ENCODE peak calls at places on chromosomes 16 and 17, in four cellular contexts. One of them, this sample, is unnamed.

GRCh38 chr17:36937961-36938565 is 788 bp downstream of the LHX1 start:
- DNase-seq in psoas muscle: peak
- DNase-seq in left lung: no peak
- DNase-seq in cardiac muscle cell: peak
- DNase-seq in this sample: peak

GRCh38 chr16:83403751-83404150 is 404.0 kb upstream of the HSBP1 start:
- DNase-seq in left lung: no peak
- DNase-seq in psoas muscle: no peak
- DNase-seq in cardiac muscle cell: peak
- DNase-seq in this sample: no peak

GRCh38 chr17:76232342-76232741 is 8.0 kb downstream of the RNF157 start:
- DNase-seq in left lung: no peak
- DNase-seq in cardiac muscle cell: no peak
- DNase-seq in psoas muscle: no peak
- DNase-seq in this sample: no peak

GRCh38 chr17:927611-928461 is 51.7 kb downstream of the NXN start:
- DNase-seq in cardiac muscle cell: peak
- DNase-seq in left lung: peak
- DNase-seq in psoas muscle: no peak
- DNase-seq in this sample: no peak

GRCh38 chr17:80082403-80083135 is 18.8 kb upstream of the GAA start:
- DNase-seq in psoas muscle: peak
- DNase-seq in cardiac muscle cell: peak
- DNase-seq in left lung: peak
- DNase-seq in this sample: peak

GRCh38 chr17:76710863-76711611 is at the start of gene MXRA7:
- DNase-seq in left lung: peak
- DNase-seq in cardiac muscle cell: peak
- DNase-seq in psoas muscle: peak
- DNase-seq in this sample: peak

GRCh38 chr17:12964840-12965239 is 53.0 kb downstream of the ELAC2 start:
- DNase-seq in cardiac muscle cell: no peak
- DNase-seq in psoas muscle: no peak
- DNase-seq in left lung: no peak
- DNase-seq in this sample: no peak

GRCh38 chr17:76432712-76433336 is 20.1 kb downstream of the UBE2O start:
- DNase-seq in left lung: no peak
- DNase-seq in psoas muscle: no peak
- DNase-seq in cardiac muscle cell: no peak
- DNase-seq in this sample: no peak

GRCh38 chr17:37432671-37433070 is 26.0 kb downstream of the TADA2A start:
- DNase-seq in cardiac muscle cell: no peak
- DNase-seq in left lung: no peak
- DNase-seq in psoas muscle: no peak
- DNase-seq in this sample: no peak

GRCh38 chr16:51573191-51573590 is 422.1 kb upstream of the SALL1 start:
- DNase-seq in left lung: no peak
- DNase-seq in psoas muscle: no peak
- DNase-seq in cardiac muscle cell: no peak
- DNase-seq in this sample: no peak

GRCh38 chr16:57754354-57755060 is 18.9 kb downstream of the KATNB1 start:
- DNase-seq in left lung: peak
- DNase-seq in cardiac muscle cell: no peak
- DNase-seq in psoas muscle: peak
- DNase-seq in this sample: no peak

GRCh38 chr16:84547539-84548058 is 43.1 kb upstream of the MEAK7 start:
- DNase-seq in psoas muscle: peak
- DNase-seq in left lung: no peak
- DNase-seq in cardiac muscle cell: no peak
- DNase-seq in this sample: no peak

GRCh38 chr16:12188674-12189249 is 212.2 kb downstream of the SNX29 start:
- DNase-seq in cardiac muscle cell: no peak
- DNase-seq in left lung: no peak
- DNase-seq in psoas muscle: no peak
- DNase-seq in this sample: no peak

GRCh38 chr16:87780385-87780989 is 14.7 kb upstream of the KLHDC4 start:
- DNase-seq in psoas muscle: no peak
- DNase-seq in left lung: no peak
- DNase-seq in cardiac muscle cell: peak
- DNase-seq in this sample: peak

GRCh38 chr17:16977932-16978331 is 6.0 kb upstream of the TNFRSF13B start:
- DNase-seq in cardiac muscle cell: peak
- DNase-seq in psoas muscle: no peak
- DNase-seq in left lung: no peak
- DNase-seq in this sample: no peak

GRCh38 chr16:57045694-57046381 is 46.5 kb upstream of the CPNE2 start:
- DNase-seq in cardiac muscle cell: peak
- DNase-seq in psoas muscle: peak
- DNase-seq in left lung: no peak
- DNase-seq in this sample: peak

GRCh38 chr17:61400058-61400785 is 579 bp downstream of the TBX2 start:
- DNase-seq in psoas muscle: no peak
- DNase-seq in left lung: no peak
- DNase-seq in cardiac muscle cell: peak
- DNase-seq in this sample: no peak

GRCh38 chr16:50603206-50604064 is 55.2 kb downstream of the NKD1 start:
- DNase-seq in cardiac muscle cell: peak
- DNase-seq in psoas muscle: no peak
- DNase-seq in left lung: no peak
- DNase-seq in this sample: no peak

GRCh38 chr16:57383276-57384247 is 11.3 kb downstream of the CX3CL1 start:
- DNase-seq in psoas muscle: no peak
- DNase-seq in cardiac muscle cell: peak
- DNase-seq in left lung: no peak
- DNase-seq in this sample: no peak

GRCh38 chr17:44170499-44171201 is at the start of gene ASB16:
- DNase-seq in left lung: peak
- DNase-seq in psoas muscle: peak
- DNase-seq in cardiac muscle cell: no peak
- DNase-seq in this sample: no peak

GRCh38 chr17:81030726-81031570 is 4.0 kb upstream of the BAIAP2 start:
- DNase-seq in psoas muscle: peak
- DNase-seq in cardiac muscle cell: peak
- DNase-seq in left lung: peak
- DNase-seq in this sample: no peak

GRCh38 chr17:77245162-77245926 is 104.6 kb downstream of the SEC14L1 start:
- DNase-seq in cardiac muscle cell: no peak
- DNase-seq in psoas muscle: no peak
- DNase-seq in left lung: peak
- DNase-seq in this sample: no peak

GRCh38 chr16:2029350-2029749 is 2.6 kb downstream of the NHERF2 start:
- DNase-seq in psoas muscle: no peak
- DNase-seq in cardiac muscle cell: no peak
- DNase-seq in left lung: no peak
- DNase-seq in this sample: no peak

GRCh38 chr17:19727466-19728113 is 11.2 kb upstream of the SLC47A2 start:
- DNase-seq in cardiac muscle cell: peak
- DNase-seq in left lung: peak
- DNase-seq in psoas muscle: peak
- DNase-seq in this sample: no peak

GRCh38 chr17:59669411-59669810 is 37.8 kb downstream of the PTRH2 start:
- DNase-seq in cardiac muscle cell: no peak
- DNase-seq in psoas muscle: no peak
- DNase-seq in left lung: no peak
- DNase-seq in this sample: no peak

GRCh38 chr16:47644661-47645060 is 183.5 kb downstream of the PHKB start:
- DNase-seq in psoas muscle: no peak
- DNase-seq in cardiac muscle cell: peak
- DNase-seq in left lung: no peak
- DNase-seq in this sample: no peak

GRCh38 chr16:68369697-68370096 is 58.9 kb downstream of the PRMT7 start:
- DNase-seq in psoas muscle: no peak
- DNase-seq in left lung: peak
- DNase-seq in cardiac muscle cell: no peak
- DNase-seq in this sample: no peak

GRCh38 chr16:72833969-72834368 is 214.0 kb downstream of the ZFHX3 start:
- DNase-seq in psoas muscle: no peak
- DNase-seq in cardiac muscle cell: no peak
- DNase-seq in left lung: no peak
- DNase-seq in this sample: no peak

GRCh38 chr17:78241277-78242023 is 10.0 kb downstream of the TMEM235 start:
- DNase-seq in cardiac muscle cell: peak
- DNase-seq in left lung: no peak
- DNase-seq in psoas muscle: no peak
- DNase-seq in this sample: no peak

GRCh38 chr17:75404739-75405364 is 626 bp downstream of the GRB2 start:
- DNase-seq in cardiac muscle cell: peak
- DNase-seq in left lung: peak
- DNase-seq in psoas muscle: peak
- DNase-seq in this sample: peak

GRCh38 chr17:50109207-50109606 is 14.1 kb downstream of the PDK2 start:
- DNase-seq in cardiac muscle cell: no peak
- DNase-seq in psoas muscle: no peak
- DNase-seq in left lung: no peak
- DNase-seq in this sample: no peak

GRCh38 chr17:51860934-51861561 is 297.5 kb downstream of the CA10 start:
- DNase-seq in psoas muscle: no peak
- DNase-seq in cardiac muscle cell: peak
- DNase-seq in left lung: no peak
- DNase-seq in this sample: no peak

DNA sequence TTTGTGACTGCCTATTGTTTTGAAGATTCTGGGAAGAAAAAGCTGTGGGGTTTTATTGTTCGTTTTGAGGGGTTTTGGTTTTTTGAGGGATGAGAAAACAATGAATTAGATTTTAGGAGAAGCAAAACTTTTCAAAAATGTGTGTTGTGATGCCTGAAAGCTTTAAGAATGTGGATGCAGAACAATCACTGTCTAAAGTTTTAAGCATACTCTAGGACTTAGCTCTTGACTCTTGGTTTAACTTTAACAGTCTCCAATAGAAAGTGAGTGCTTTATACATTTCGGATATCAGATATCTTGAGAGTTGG is 914 bp downstream of the CFAP52 start:
- DNase-seq in cardiac muscle cell: no peak
- DNase-seq in left lung: no peak
- DNase-seq in psoas muscle: no peak
- DNase-seq in this sample: no peak
- TF ChIP-seq CTCF in cardiac muscle cell: no peak
- TF ChIP-seq CTCF in left lung: no peak
- TF ChIP-seq CTCF in psoas muscle: no peak
- TF ChIP-seq CTCF in this sample: no peak

GRCh38 chr17:39671651-39672521 is 3.6 kb downstream of the PNMT start:
- DNase-seq in cardiac muscle cell: peak
- DNase-seq in psoas muscle: peak
- DNase-seq in left lung: peak
- DNase-seq in this sample: no peak
- TF ChIP-seq CTCF in cardiac muscle cell: peak
- TF ChIP-seq CTCF in psoas muscle: peak
- TF ChIP-seq CTCF in left lung: peak
- TF ChIP-seq CTCF in this sample: no peak

GRCh38 chr17:7613769-7614421 is 802 bp downstream of the FXR2 start:
- DNase-seq in cardiac muscle cell: peak
- DNase-seq in left lung: no peak
- DNase-seq in psoas muscle: no peak
- DNase-seq in this sample: no peak
- TF ChIP-seq CTCF in cardiac muscle cell: no peak
- TF ChIP-seq CTCF in left lung: no peak
- TF ChIP-seq CTCF in psoas muscle: no peak
- TF ChIP-seq CTCF in this sample: no peak

GRCh38 chr17:35804658-35805192 is 4.6 kb upstream of the TAF15 start:
- DNase-seq in left lung: no peak
- DNase-seq in cardiac muscle cell: peak
- DNase-seq in psoas muscle: no peak
- DNase-seq in this sample: no peak
- TF ChIP-seq CTCF in left lung: peak
- TF ChIP-seq CTCF in cardiac muscle cell: peak
- TF ChIP-seq CTCF in psoas muscle: peak
- TF ChIP-seq CTCF in this sample: no peak

DNA sequence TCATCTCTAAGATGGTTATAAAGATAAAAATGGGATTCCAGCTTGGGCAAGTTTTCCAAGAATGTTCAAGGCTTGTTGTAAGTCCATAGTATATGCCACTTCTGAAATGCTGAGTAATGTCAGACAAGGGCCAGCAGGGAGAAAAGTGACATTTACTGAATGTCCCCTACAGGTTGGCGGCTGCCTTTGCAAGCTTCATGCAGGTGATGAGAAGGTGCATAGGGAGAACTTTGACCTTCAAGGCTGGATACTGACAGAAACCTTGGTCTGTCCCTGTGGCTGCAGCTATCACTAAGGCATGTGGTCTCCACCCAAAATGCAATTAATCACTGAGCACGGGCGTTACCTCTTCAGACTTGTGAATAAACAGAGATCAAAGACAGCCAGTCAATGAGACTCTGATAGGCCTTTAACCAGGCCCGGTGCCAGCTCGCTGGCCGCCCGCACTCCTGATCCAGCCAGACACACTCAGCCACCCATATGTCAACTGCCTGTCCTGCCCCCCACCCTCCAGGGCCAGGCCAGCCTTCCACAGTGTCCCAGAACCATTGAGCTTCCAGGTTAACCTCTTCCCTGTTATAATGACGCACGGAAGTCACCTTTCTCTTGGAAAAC is 26.9 kb upstream of the AXIN2 start:
- DNase-seq in left lung: peak
- DNase-seq in cardiac muscle cell: no peak
- DNase-seq in psoas muscle: no peak
- DNase-seq in this sample: no peak
- TF ChIP-seq CTCF in left lung: no peak
- TF ChIP-seq CTCF in cardiac muscle cell: no peak
- TF ChIP-seq CTCF in psoas muscle: no peak
- TF ChIP-seq CTCF in this sample: no peak

DNA sequence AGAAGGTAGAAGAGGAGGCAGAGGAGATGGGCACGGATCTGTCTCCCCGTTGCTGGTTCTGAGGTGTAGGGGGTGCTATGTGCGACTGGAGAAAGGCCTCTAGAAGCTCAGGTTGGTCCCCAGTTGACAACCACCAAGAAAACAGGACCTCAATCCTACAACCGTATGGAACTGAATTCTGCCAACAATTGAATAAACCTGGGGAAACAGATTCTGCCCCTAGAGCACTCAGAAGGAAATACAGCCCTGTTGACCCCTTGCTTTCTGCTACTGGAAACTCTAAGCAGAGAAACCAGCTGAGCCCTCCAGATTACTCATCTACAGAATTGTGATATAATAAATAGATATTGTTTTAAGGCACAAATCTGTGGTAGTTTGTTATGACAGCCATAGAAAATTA is 313.0 kb upstream of the GOT2 start:
- DNase-seq in psoas muscle: no peak
- DNase-seq in cardiac muscle cell: no peak
- DNase-seq in left lung: no peak
- DNase-seq in this sample: no peak
- TF ChIP-seq CTCF in psoas muscle: no peak
- TF ChIP-seq CTCF in cardiac muscle cell: no peak
- TF ChIP-seq CTCF in left lung: peak
- TF ChIP-seq CTCF in this sample: no peak

GRCh38 chr16:31440511-31441184 is 1.9 kb downstream of the ZNF843 start:
- DNase-seq in cardiac muscle cell: peak
- DNase-seq in left lung: no peak
- DNase-seq in psoas muscle: peak
- DNase-seq in this sample: no peak
- TF ChIP-seq CTCF in cardiac muscle cell: no peak
- TF ChIP-seq CTCF in left lung: no peak
- TF ChIP-seq CTCF in psoas muscle: no peak
- TF ChIP-seq CTCF in this sample: no peak